ENCODE peak calls at places on chromosome 5, in five cellular contexts. Q is uterus, G is right cardiac atrium, W is transverse colon, A is ascending aorta. X is an unnamed sample.

GRCh38 chr5:1315018-1315708 is 20.3 kb upstream of the TERT start:
- DNase-seq in W (no peak), A (no peak), G (no peak), Q (no peak), X (peak)

GRCh38 chr5:80654054-80654390 is 430 bp upstream of the MSH3 start:
- DNase-seq in W (peak), Q (no peak), G (no peak), A (no peak), X (peak)

GRCh38 chr5:1519631-1520141 is 4.1 kb downstream of the LPCAT1 start:
- DNase-seq in Q (peak), A (peak), G (peak), W (peak), X (no peak)

GRCh38 chr5:137205237-137205636 is 293.9 kb downstream of the SPOCK1 start:
- DNase-seq in G (no peak), Q (no peak), A (no peak), W (no peak), X (peak)

GRCh38 chr5:150134198-150134588 is 21.5 kb downstream of the PDGFRB start:
- DNase-seq in W (no peak), Q (no peak), A (no peak), G (no peak), X (no peak)

GRCh38 chr5:142391031-142391872 is 66.4 kb upstream of the SPRY4 start:
- DNase-seq in G (no peak), A (no peak), W (no peak), Q (no peak), X (no peak)

GRCh38 chr5:176638437-176638836 is 8.0 kb downstream of the EIF4E1B start:
- DNase-seq in W (no peak), Q (no peak), A (no peak), G (no peak), X (no peak)

GRCh38 chr5:150496098-150496497 is 11.8 kb upstream of the NDST1 start:
- DNase-seq in Q (no peak), W (no peak), A (no peak), G (no peak), X (no peak)

GRCh38 chr5:160539431-160539830 is 117.8 kb downstream of the PTTG1 start:
- DNase-seq in A (no peak), Q (no peak), W (no peak), G (no peak), X (no peak)

GRCh38 chr5:1547655-1548054 is 23.9 kb upstream of the LPCAT1 start:
- DNase-seq in Q (no peak), A (no peak), G (no peak), W (no peak), X (no peak)

GRCh38 chr5:197892-198489 is 6.7 kb downstream of the LRRC14B start:
- DNase-seq in G (peak), Q (no peak), W (no peak), A (no peak), X (no peak)

GRCh38 chr5:145478651-145479050 is 356.5 kb downstream of the PRELID2 start:
- DNase-seq in A (no peak), W (no peak), G (no peak), Q (no peak), X (no peak)

GRCh38 chr5:104702212-104702611 is 1139.6 kb upstream of the NUDT12 start:
- DNase-seq in A (no peak), G (no peak), W (no peak), Q (no peak), X (no peak)

GRCh38 chr5:17203329-17204132 is 13.9 kb upstream of the BASP1 start:
- DNase-seq in W (no peak), A (no peak), G (peak), Q (no peak), X (peak)

GRCh38 chr5:141517902-141518610 is 29.2 kb downstream of the PCDHGC5 start:
- DNase-seq in G (no peak), A (no peak), W (no peak), Q (no peak), X (no peak)

GRCh38 chr5:51194626-51195025 is 188.6 kb upstream of the ISL1 start:
- DNase-seq in W (no peak), Q (no peak), G (no peak), A (no peak), X (no peak)

GRCh38 chr5:136518814-136519213 is 153.5 kb upstream of the TRPC7 start:
- DNase-seq in W (no peak), G (no peak), Q (no peak), A (no peak), X (no peak)

GRCh38 chr5:141409598-141410306 is 1.9 kb downstream of the PCDHGB6 start:
- DNase-seq in G (no peak), A (no peak), W (no peak), Q (no peak), X (no peak)

GRCh38 chr5:6541256-6542013 is 91.4 kb downstream of the NSUN2 start:
- DNase-seq in A (no peak), G (no peak), Q (no peak), W (no peak), X (no peak)

GRCh38 chr5:122102825-122103224 is 24.8 kb upstream of the LOX start:
- DNase-seq in Q (no peak), W (no peak), G (no peak), A (no peak), X (no peak)

GRCh38 chr5:113276001-113276400 is 158.8 kb downstream of the TSSK1B start:
- DNase-seq in G (no peak), Q (no peak), A (no peak), W (no peak), X (peak)

GRCh38 chr5:157651623-157652376 is 438 bp downstream of the SOX30 start:
- DNase-seq in Q (peak), A (no peak), G (peak), W (peak), X (no peak)

GRCh38 chr5:143771229-143772001 is 40.5 kb upstream of the HMHB1 start:
- DNase-seq in G (no peak), A (no peak), Q (no peak), W (no peak), X (no peak)

GRCh38 chr5:50751064-50751657 is 84.7 kb downstream of the PARP8 start:
- DNase-seq in Q (no peak), W (peak), G (no peak), A (no peak), X (no peak)

GRCh38 chr5:67059747-67060490 is 136.7 kb downstream of the CD180 start:
- DNase-seq in Q (no peak), A (no peak), W (no peak), G (no peak), X (peak)

GRCh38 chr5:141369994-141370848 is at the start of gene PCDHGB3:
- DNase-seq in Q (no peak), W (peak), G (peak), A (no peak), X (no peak)

GRCh38 chr5:44334622-44335021 is 54.6 kb downstream of the FGF10 start:
- DNase-seq in A (no peak), G (no peak), Q (no peak), W (no peak), X (no peak)

GRCh38 chr5:133967715-133968056 is 739 bp downstream of the C5orf15 start:
- DNase-seq in W (peak), Q (no peak), G (no peak), A (no peak), X (peak)

GRCh38 chr5:932628-933250 is 40.1 kb downstream of the TRIP13 start:
- DNase-seq in Q (no peak), A (no peak), W (no peak), G (peak), X (no peak)

DNA sequence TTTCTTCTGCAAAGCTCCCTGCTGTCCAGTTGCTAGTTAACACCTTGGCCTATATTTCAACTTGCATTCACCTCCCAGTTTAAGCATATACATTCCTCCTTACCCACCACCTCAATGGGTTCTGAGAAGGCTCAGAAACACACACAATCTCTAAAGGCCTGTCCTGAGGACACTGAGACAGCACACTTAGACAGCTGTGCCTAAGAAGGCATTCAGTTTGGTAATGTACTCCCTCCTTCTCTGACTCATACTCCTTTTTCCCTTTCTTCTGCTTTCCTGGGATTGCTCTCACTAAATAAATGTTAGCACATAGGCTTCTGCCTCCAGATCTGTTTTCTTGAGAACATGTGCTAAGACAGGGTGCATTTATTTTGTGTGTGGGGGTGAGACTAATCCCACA is 456.8 kb upstream of the CDH6 start:
- DNase-seq in W (no peak), A (no peak), Q (no peak), G (no peak), X (no peak)
- H3K4me3 ChIP-seq in W (no peak), A (no peak), Q (no peak), G (no peak), X (no peak)

GRCh38 chr5:170357853-170358497 is 31.2 kb downstream of the KCNMB1 start:
- DNase-seq in A (no peak), Q (peak), G (peak), W (peak), X (no peak)

GRCh38 chr5:170355601-170356098 is 33.5 kb downstream of the KCNMB1 start:
- DNase-seq in W (no peak), Q (no peak), A (no peak), G (peak), X (no peak)

GRCh38 chr5:170353946-170354345 is 35.2 kb downstream of the KCNMB1 start:
- DNase-seq in G (peak), A (no peak), W (no peak), Q (peak), X (no peak)

GRCh38 chr5:170348069-170348702 is 41.0 kb downstream of the KCNMB1 start:
- DNase-seq in G (no peak), Q (no peak), W (no peak), A (no peak), X (no peak)

GRCh38 chr5:170353011-170353890 is 35.9 kb downstream of the KCNMB1 start:
- DNase-seq in Q (no peak), G (no peak), W (no peak), A (no peak), X (no peak)
- H3K27ac ChIP-seq in Q (peak), G (no peak), W (peak), A (no peak), X (no peak)

DNA sequence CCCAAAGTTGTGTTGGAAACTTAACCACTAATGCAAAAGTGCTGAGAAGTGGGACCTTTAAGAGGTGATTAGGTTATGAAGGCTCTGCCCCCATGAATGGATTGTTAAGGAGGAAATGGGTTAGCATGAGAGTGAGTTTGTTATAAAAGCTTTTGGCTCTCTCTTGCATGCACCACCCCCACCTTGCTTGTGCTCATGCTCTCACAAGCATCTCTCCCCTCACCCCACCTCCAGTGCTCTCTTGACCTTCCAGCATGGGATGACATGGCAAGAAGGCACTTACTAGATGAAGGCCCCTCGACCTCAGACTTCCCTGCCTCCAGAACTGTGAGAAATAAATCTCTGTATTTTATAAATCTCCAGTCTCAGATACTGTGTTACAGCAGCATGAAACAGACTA is 52.8 kb downstream of the RICTOR start:
- DNase-seq in Q (no peak), G (no peak), W (no peak), A (no peak), X (no peak)
- H3K4me3 ChIP-seq in Q (no peak), G (no peak), W (no peak), A (no peak), X (no peak)

GRCh38 chr5:115623632-115624031 is 2.2 kb downstream of the TMED7 start:
- DNase-seq in G (no peak), W (no peak), A (no peak), Q (no peak), X (no peak)
- H3K27ac ChIP-seq in G (no peak), W (peak), A (peak), Q (no peak), X (no peak)

GRCh38 chr5:105877592-105877991 is 1793.1 kb downstream of the EFNA5 start:
- DNase-seq in Q (no peak), A (no peak), G (no peak), W (no peak), X (no peak)

GRCh38 chr5:105868038-105868775 is 1802.5 kb downstream of the EFNA5 start:
- DNase-seq in W (no peak), A (no peak), G (no peak), Q (no peak), X (no peak)

GRCh38 chr5:105878402-105878801 is 1792.3 kb downstream of the EFNA5 start:
- DNase-seq in W (no peak), Q (no peak), A (no peak), G (no peak), X (no peak)

GRCh38 chr5:105872569-105873270 is 1798.0 kb downstream of the EFNA5 start:
- DNase-seq in A (no peak), G (no peak), W (no peak), Q (no peak), X (no peak)
- H3K4me3 ChIP-seq in A (no peak), G (no peak), W (no peak), Q (no peak), X (no peak)

GRCh38 chr5:174725991-174726601 is 1.7 kb downstream of the MSX2 start:
- DNase-seq in Q (no peak), G (no peak), A (no peak), W (no peak), X (no peak)

GRCh38 chr5:174725261-174725990 is 1.0 kb downstream of the MSX2 start:
- DNase-seq in A (no peak), W (no peak), G (no peak), Q (no peak), X (no peak)

GRCh38 chr5:174729075-174729680 is 4.8 kb downstream of the MSX2 start:
- DNase-seq in Q (no peak), W (no peak), G (no peak), A (no peak), X (no peak)

GRCh38 chr5:174726916-174727793 is 2.8 kb downstream of the MSX2 start:
- DNase-seq in Q (no peak), G (no peak), A (no peak), W (no peak), X (no peak)

GRCh38 chr5:174727794-174728662 is 3.6 kb downstream of the MSX2 start:
- DNase-seq in G (no peak), A (no peak), Q (no peak), W (no peak), X (no peak)
- H3K27ac ChIP-seq in G (no peak), A (no peak), Q (no peak), W (no peak), X (no peak)